ENCODE peak calls at places on chromosomes 5 and 9, in ten cellular contexts. V is endodermal cell; W is CD8-positive, alpha-beta T cell; O is Caco-2; N is esophagus muscularis mucosa; K is ascending aorta; I is stomach; H is psoas muscle; D is lower lobe of right lung; U is upper lobe of right lung. Y is an unnamed sample. For H3K9me3 and H3K4me1, the result is how much of the 10 kb centered on the place peaks cover.

GRCh38 chr9:6902423-6902822 is 144.7 kb downstream of the KDM4C start:
- DNase-seq in I (no peak), H (no peak), U (no peak), K (no peak), V (no peak), D (no peak), O (no peak), W (no peak), N (no peak), Y (no peak)

GRCh38 chr5:37088041-37088440 is 161.1 kb downstream of the CPLANE1 start:
- DNase-seq in D (no peak), H (no peak), O (no peak), I (no peak), W (no peak), V (no peak), U (no peak), N (no peak), K (no peak), Y (no peak)

GRCh38 chr9:136974834-136975535 is 2.3 kb upstream of the PTGDS start:
- DNase-seq in H (no peak), U (no peak), O (no peak), V (no peak), D (no peak), N (no peak), K (no peak), W (no peak), I (no peak), Y (no peak)

GRCh38 chr5:16674750-16675149 is 58.0 kb upstream of the RETREG1 start:
- DNase-seq in W (no peak), N (no peak), H (no peak), U (no peak), I (peak), O (no peak), V (no peak), K (no peak), D (no peak), Y (no peak)

GRCh38 chr9:85172001-85172978 is 502.8 kb downstream of the NTRK2 start:
- DNase-seq in H (no peak), U (no peak), V (no peak), I (no peak), K (no peak), D (no peak), N (no peak), O (no peak), W (no peak), Y (no peak)

GRCh38 chr9:77910216-77910615 is 121.4 kb downstream of the GNAQ start:
- DNase-seq in I (no peak), U (no peak), D (no peak), H (no peak), W (no peak), V (no peak), O (no peak), K (no peak), N (no peak), Y (no peak)

GRCh38 chr9:105039180-105039799 is 111.3 kb upstream of the ABCA1 start:
- DNase-seq in W (no peak), I (no peak), U (no peak), K (no peak), V (no peak), D (no peak), N (no peak), H (no peak), O (no peak), Y (no peak)

GRCh38 chr5:174384509-174384947 is 339.0 kb downstream of the NSG2 start:
- DNase-seq in D (no peak), O (no peak), W (no peak), K (no peak), N (no peak), H (no peak), V (no peak), I (no peak), U (no peak), Y (no peak)

GRCh38 chr5:154997746-154998145 is 15.8 kb upstream of the KIF4B start:
- DNase-seq in O (no peak), I (no peak), N (no peak), W (no peak), D (no peak), V (no peak), U (no peak), H (no peak), K (no peak), Y (no peak)

GRCh38 chr9:36064448-36065037 is 27.8 kb downstream of the RECK start:
- DNase-seq in N (no peak), W (no peak), O (no peak), H (no peak), U (no peak), V (no peak), K (no peak), I (no peak), D (no peak), Y (no peak)

GRCh38 chr5:78252715-78253114 is 41.8 kb downstream of the AP3B1 start:
- DNase-seq in D (no peak), W (no peak), V (no peak), U (no peak), K (no peak), O (no peak), N (no peak), I (no peak), H (no peak), Y (no peak)

GRCh38 chr5:154593091-154593490 is 115.1 kb upstream of the HAND1 start:
- DNase-seq in U (no peak), I (no peak), H (no peak), O (no peak), W (no peak), K (no peak), D (no peak), N (no peak), V (no peak), Y (no peak)

GRCh38 chr5:133427121-133427777 is 185.1 kb downstream of the FSTL4 start:
- DNase-seq in K (no peak), W (no peak), N (peak), O (no peak), V (no peak), I (no peak), D (no peak), H (no peak), U (peak), Y (no peak)

GRCh38 chr5:110760158-110760557 is 21.4 kb downstream of the SLC25A46 start:
- DNase-seq in I (no peak), N (no peak), W (no peak), U (no peak), H (no peak), V (no peak), D (no peak), K (no peak), O (no peak), Y (no peak)

GRCh38 chr9:35723908-35724307 is 8.1 kb downstream of the TLN1 start:
- DNase-seq in D (no peak), U (no peak), O (no peak), K (no peak), V (no peak), N (no peak), I (no peak), W (no peak), H (no peak), Y (no peak)

GRCh38 chr9:88971131-88971960 is 19.9 kb upstream of the S1PR3 start:
- DNase-seq in O (no peak), N (no peak), D (no peak), V (peak), K (no peak), U (no peak), H (no peak), W (no peak), I (no peak), Y (no peak)

GRCh38 chr5:2206244-2207108 is 323.8 kb upstream of the IRX4 start:
- DNase-seq in D (no peak), K (no peak), I (no peak), H (no peak), O (no peak), U (no peak), V (no peak), W (no peak), N (no peak), Y (no peak)

GRCh38 chr9:87148391-87149237 is 201.3 kb upstream of the GAS1 start:
- DNase-seq in U (peak), N (peak), K (peak), I (peak), D (peak), W (no peak), H (peak), O (no peak), V (peak), Y (peak)

GRCh38 chr5:106675674-106676073 is 995.1 kb downstream of the EFNA5 start:
- DNase-seq in D (no peak), K (no peak), U (no peak), V (no peak), I (no peak), N (no peak), W (no peak), H (no peak), O (no peak), Y (no peak)

GRCh38 chr5:34656001-34656699 is at the start of gene RAI14:
- DNase-seq in I (peak), D (peak), V (peak), O (peak), W (peak), K (peak), H (peak), N (no peak), U (peak), Y (no peak)

GRCh38 chr5:43191740-43192557 is at the start of gene NIM1K:
- DNase-seq in I (peak), U (peak), K (peak), D (peak), V (peak), H (peak), O (peak), N (no peak), W (peak), Y (peak)

GRCh38 chr9:131281119-131281965 is 5.0 kb upstream of the FAM78A start:
- DNase-seq in K (no peak), U (no peak), O (no peak), I (no peak), D (no peak), V (no peak), H (peak), W (no peak), N (no peak), Y (no peak)

GRCh38 chr9:104923289-104923688 is 4.7 kb downstream of the ABCA1 start:
- DNase-seq in U (no peak), N (no peak), D (no peak), W (no peak), V (no peak), I (no peak), K (no peak), H (no peak), O (no peak), Y (no peak)

GRCh38 chr5:140344683-140345423 is 1.6 kb downstream of the HBEGF start:
- DNase-seq in V (peak), O (peak), U (no peak), D (no peak), K (no peak), N (no peak), I (peak), H (peak), W (no peak), Y (no peak)

GRCh38 chr5:140348104-140348503 is 1.7 kb upstream of the HBEGF start:
- DNase-seq in U (no peak), W (no peak), V (no peak), K (no peak), N (no peak), O (no peak), H (no peak), D (no peak), I (no peak), Y (no peak)

GRCh38 chr5:140346348-140347221 is at the start of gene HBEGF:
- DNase-seq in I (peak), U (peak), H (peak), W (peak), O (peak), V (peak), K (peak), D (peak), N (no peak), Y (no peak)

GRCh38 chr5:140347382-140347781 is 979 bp upstream of the HBEGF start:
- DNase-seq in I (no peak), O (no peak), V (no peak), W (no peak), D (no peak), U (no peak), H (no peak), N (no peak), K (no peak), Y (no peak)

GRCh38 chr5:140345919-140346347 is 470 bp downstream of the HBEGF start:
- DNase-seq in H (peak), D (peak), V (peak), W (no peak), K (no peak), I (peak), O (peak), U (peak), N (no peak), Y (no peak)
- TF ChIP-seq CTCF in H (no peak), D (peak), V (peak), W (no peak), K (no peak), I (peak), O (peak), U (peak), N (peak), Y (peak)

GRCh38 chr9:108663381-108663876 is 192.4 kb downstream of the ACTL7B start:
- DNase-seq in I (no peak), N (no peak), W (no peak), U (no peak), H (no peak), D (no peak), V (no peak), K (no peak), O (no peak), Y (no peak)
- H3K9me3 ChIP-seq in I (under half), N (under half), W (under half), U (under half), H (under half), D (under half), V (under half), K (under half), O (under half), Y (under half)

DNA sequence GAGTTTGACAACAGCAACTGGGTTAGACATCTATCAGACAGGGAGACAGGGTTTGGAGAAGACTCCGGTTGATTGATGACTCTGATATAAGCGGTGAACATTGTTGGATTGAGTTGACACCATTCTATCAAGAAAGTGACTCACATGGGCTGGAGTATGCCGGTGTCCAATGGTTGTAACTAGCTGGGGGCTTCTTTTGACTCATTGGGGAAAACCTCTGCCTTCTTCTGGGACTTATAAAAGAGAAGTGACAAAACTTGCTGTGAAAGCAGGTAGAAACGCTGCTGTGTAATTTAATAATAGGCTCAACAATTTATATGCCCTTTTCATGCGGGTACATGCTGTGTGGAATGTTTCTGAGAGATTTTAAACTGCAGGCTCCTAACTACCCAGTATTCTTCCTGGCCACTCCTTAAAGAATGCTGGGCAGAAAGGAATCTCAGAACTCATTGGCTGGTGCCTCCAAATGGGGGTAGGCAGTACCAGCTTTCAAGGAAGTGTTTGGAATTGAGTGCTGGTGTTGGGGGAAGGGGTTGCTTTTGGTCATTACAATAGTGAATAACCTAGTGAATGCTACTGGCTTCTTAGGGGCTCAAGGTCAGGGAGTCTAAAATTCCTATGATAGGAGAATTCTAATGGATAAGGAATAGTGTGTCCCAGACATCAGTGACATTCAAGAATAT is 43.9 kb downstream of the FYB1 start:
- DNase-seq in W (no peak), N (peak), V (no peak), H (no peak), I (no peak), O (no peak), D (no peak), U (no peak), K (no peak), Y (no peak)
- H3K4me1 ChIP-seq in W (half or more), N (under half), V (under half), H (under half), I (under half), O (under half), D (under half), U (under half), K (under half), Y (under half)

DNA sequence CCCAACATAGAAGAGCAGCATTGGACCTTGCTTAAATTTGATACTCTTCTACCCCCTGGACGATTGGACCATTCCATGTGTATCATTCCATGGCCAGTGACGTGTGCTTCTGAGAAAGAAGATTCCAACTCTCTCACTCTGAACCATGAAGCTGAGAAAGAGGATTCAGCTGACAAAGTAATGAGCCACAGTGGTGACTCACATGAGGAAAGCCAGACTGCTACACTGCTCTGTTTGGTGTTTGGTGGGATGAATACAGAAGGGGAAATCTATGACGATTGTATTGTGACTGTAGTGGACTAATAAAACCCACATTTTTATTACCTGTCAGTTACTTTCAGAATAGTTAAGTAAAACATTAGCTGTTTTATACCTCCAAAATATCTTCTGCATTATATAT is 7.5 kb downstream of the HSPA5 start:
- DNase-seq in H (no peak), V (no peak), I (no peak), N (no peak), D (no peak), W (no peak), O (no peak), U (no peak), K (no peak), Y (no peak)
- TF ChIP-seq CTCF in H (no peak), V (no peak), I (no peak), N (no peak), D (no peak), W (no peak), O (no peak), U (no peak), K (no peak), Y (no peak)

DNA sequence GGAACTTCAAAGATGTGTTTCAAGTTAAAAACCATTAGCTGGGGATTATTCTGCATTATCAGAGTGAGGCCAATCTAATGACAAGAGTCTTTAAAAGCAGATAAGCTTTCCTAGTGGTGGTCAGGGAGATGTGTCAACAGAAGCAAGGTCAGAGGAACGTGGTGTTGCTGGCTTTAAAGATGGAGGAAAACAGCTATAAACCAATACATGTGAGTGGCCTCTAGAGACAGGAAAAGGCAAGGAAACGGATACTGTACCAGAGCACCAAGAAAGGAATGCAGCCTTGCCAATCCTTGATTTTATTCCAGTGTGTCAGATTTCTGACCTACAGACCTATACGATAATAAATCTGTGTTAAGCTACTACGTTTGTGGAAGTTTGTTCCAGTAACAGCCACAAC is 204.2 kb downstream of the TAF11L14 start:
- DNase-seq in U (no peak), H (no peak), O (no peak), D (no peak), N (no peak), I (no peak), K (no peak), W (no peak), V (no peak), Y (no peak)
- H3K9me3 ChIP-seq in U (under half), H (under half), O (under half), D (under half), N (under half), I (under half), K (under half), W (under half), V (under half), Y (under half)

GRCh38 chr5:132386644-132387286 is 17.3 kb downstream of the SLC22A5 start:
- DNase-seq in K (no peak), N (no peak), I (peak), U (peak), O (peak), V (peak), W (peak), H (peak), D (peak), Y (peak)

GRCh38 chr5:132387649-132388117 is 18.2 kb downstream of the SLC22A5 start:
- DNase-seq in U (no peak), W (no peak), K (no peak), V (peak), O (no peak), N (no peak), H (no peak), I (peak), D (peak), Y (peak)

GRCh38 chr5:132384506-132384905 is 15.0 kb downstream of the SLC22A5 start:
- DNase-seq in U (no peak), W (no peak), D (no peak), N (peak), O (no peak), K (no peak), V (no peak), H (no peak), I (peak), Y (no peak)

GRCh38 chr5:132383984-132384383 is 14.5 kb downstream of the SLC22A5 start:
- DNase-seq in O (no peak), W (no peak), U (peak), H (no peak), I (no peak), D (no peak), V (no peak), N (peak), K (no peak), Y (no peak)

GRCh38 chr5:132385321-132386105 is 16.0 kb downstream of the SLC22A5 start:
- DNase-seq in O (no peak), N (peak), K (no peak), D (no peak), H (no peak), U (no peak), W (peak), I (peak), V (peak), Y (no peak)
- H3K4me1 ChIP-seq in O (under half), N (half or more), K (under half), D (half or more), H (under half), U (under half), W (under half), I (half or more), V (under half), Y (half or more)

GRCh38 chr5:172107606-172108005 is 80.4 kb downstream of the STK10 start:
- DNase-seq in I (no peak), O (no peak), W (no peak), K (no peak), U (no peak), V (no peak), D (peak), H (no peak), N (no peak), Y (no peak)
- TF ChIP-seq CTCF in I (no peak), O (no peak), W (no peak), K (no peak), U (no peak), V (no peak), D (no peak), H (no peak), N (no peak), Y (no peak)

GRCh38 chr9:115335441-115335840 is 217.5 kb upstream of the TNC start:
- DNase-seq in N (no peak), I (no peak), O (no peak), V (no peak), D (no peak), K (no peak), W (no peak), U (no peak), H (no peak), Y (no peak)
- H3K9me3 ChIP-seq in N (under half), I (under half), O (under half), V (under half), D (under half), K (under half), W (under half), U (under half), H (under half), Y (under half)